ENCODE peak calls at places on chromosomes 3 and 15, in seven cellular contexts. One of them, this sample, is unnamed.

GRCh38 chr3:41434781-41435180 is 235.5 kb downstream of the CTNNB1 start:
- DNase-seq in kidney epithelial cell: peak; percentile 5
- DNase-seq in astrocyte of the spinal cord: peak; percentile 3
- DNase-seq in WTC11: no peak
- DNase-seq in heart left ventricle: no peak
- DNase-seq in AG04450: no peak
- DNase-seq in adrenal gland: no peak
- DNase-seq in this sample: no peak

GRCh38 chr3:40196966-40197365 is 112.5 kb upstream of the EIF1B start:
- DNase-seq in heart left ventricle: no peak
- DNase-seq in astrocyte of the spinal cord: no peak
- DNase-seq in WTC11: no peak
- DNase-seq in adrenal gland: no peak
- DNase-seq in kidney epithelial cell: no peak
- DNase-seq in AG04450: no peak
- DNase-seq in this sample: no peak

GRCh38 chr3:194407423-194407822 is 8.4 kb upstream of the GP5 start:
- DNase-seq in AG04450: peak; percentile 33
- DNase-seq in astrocyte of the spinal cord: peak; percentile 68
- DNase-seq in heart left ventricle: no peak
- DNase-seq in adrenal gland: peak; percentile 57
- DNase-seq in WTC11: no peak
- DNase-seq in kidney epithelial cell: no peak
- DNase-seq in this sample: no peak

GRCh38 chr3:127899769-127900168 is 15.3 kb upstream of the KBTBD12 start:
- DNase-seq in AG04450: no peak
- DNase-seq in astrocyte of the spinal cord: no peak
- DNase-seq in kidney epithelial cell: no peak
- DNase-seq in WTC11: no peak
- DNase-seq in adrenal gland: no peak
- DNase-seq in heart left ventricle: no peak
- DNase-seq in this sample: no peak

GRCh38 chr15:27492021-27492621 is 521.1 kb downstream of the GABRG3 start:
- DNase-seq in kidney epithelial cell: no peak
- DNase-seq in AG04450: no peak
- DNase-seq in astrocyte of the spinal cord: peak; percentile 89
- DNase-seq in heart left ventricle: no peak
- DNase-seq in WTC11: no peak
- DNase-seq in adrenal gland: no peak
- DNase-seq in this sample: no peak

GRCh38 chr15:98785796-98786581 is 137.7 kb downstream of the IGF1R start:
- DNase-seq in heart left ventricle: peak; percentile 56
- DNase-seq in kidney epithelial cell: no peak
- DNase-seq in AG04450: no peak
- DNase-seq in adrenal gland: no peak
- DNase-seq in WTC11: peak; percentile 50
- DNase-seq in astrocyte of the spinal cord: no peak
- DNase-seq in this sample: no peak

GRCh38 chr3:128069271-128069670 is 17.0 kb downstream of the SEC61A1 start:
- DNase-seq in astrocyte of the spinal cord: no peak
- DNase-seq in kidney epithelial cell: no peak
- DNase-seq in AG04450: no peak
- DNase-seq in adrenal gland: no peak
- DNase-seq in WTC11: no peak
- DNase-seq in heart left ventricle: no peak
- DNase-seq in this sample: no peak

GRCh38 chr3:52331906-52332305 is 15.8 kb downstream of the DNAH1 start:
- DNase-seq in AG04450: no peak
- DNase-seq in heart left ventricle: no peak
- DNase-seq in astrocyte of the spinal cord: no peak
- DNase-seq in kidney epithelial cell: no peak
- DNase-seq in WTC11: no peak
- DNase-seq in adrenal gland: no peak
- DNase-seq in this sample: no peak

GRCh38 chr3:128727996-128728395 is 2.0 kb downstream of the RAB7A start:
- DNase-seq in WTC11: no peak
- DNase-seq in heart left ventricle: no peak
- DNase-seq in adrenal gland: no peak
- DNase-seq in astrocyte of the spinal cord: no peak
- DNase-seq in AG04450: no peak
- DNase-seq in kidney epithelial cell: no peak
- DNase-seq in this sample: no peak

GRCh38 chr3:24492971-24493551 is 1.6 kb downstream of the THRB start:
- DNase-seq in astrocyte of the spinal cord: no peak
- DNase-seq in adrenal gland: no peak
- DNase-seq in WTC11: no peak
- DNase-seq in heart left ventricle: no peak
- DNase-seq in AG04450: no peak
- DNase-seq in kidney epithelial cell: no peak
- DNase-seq in this sample: no peak

GRCh38 chr3:24496529-24497482 is 2.2 kb upstream of the THRB start:
- DNase-seq in heart left ventricle: peak; percentile 70
- DNase-seq in adrenal gland: peak; percentile 79
- DNase-seq in WTC11: peak; percentile 79
- DNase-seq in astrocyte of the spinal cord: peak; percentile 89
- DNase-seq in AG04450: peak; percentile 4
- DNase-seq in kidney epithelial cell: no peak
- DNase-seq in this sample: no peak

GRCh38 chr3:24493951-24494615 is 567 bp downstream of the THRB start:
- DNase-seq in WTC11: peak; percentile 52
- DNase-seq in heart left ventricle: peak; percentile 80
- DNase-seq in kidney epithelial cell: no peak
- DNase-seq in AG04450: no peak
- DNase-seq in astrocyte of the spinal cord: no peak
- DNase-seq in adrenal gland: peak; percentile 80
- DNase-seq in this sample: no peak

GRCh38 chr3:24495334-24495994 is 814 bp upstream of the THRB start:
- DNase-seq in heart left ventricle: peak; percentile 49
- DNase-seq in kidney epithelial cell: no peak
- DNase-seq in adrenal gland: peak; percentile 67
- DNase-seq in WTC11: peak; percentile 67
- DNase-seq in AG04450: no peak
- DNase-seq in astrocyte of the spinal cord: no peak
- DNase-seq in this sample: no peak

DNA sequence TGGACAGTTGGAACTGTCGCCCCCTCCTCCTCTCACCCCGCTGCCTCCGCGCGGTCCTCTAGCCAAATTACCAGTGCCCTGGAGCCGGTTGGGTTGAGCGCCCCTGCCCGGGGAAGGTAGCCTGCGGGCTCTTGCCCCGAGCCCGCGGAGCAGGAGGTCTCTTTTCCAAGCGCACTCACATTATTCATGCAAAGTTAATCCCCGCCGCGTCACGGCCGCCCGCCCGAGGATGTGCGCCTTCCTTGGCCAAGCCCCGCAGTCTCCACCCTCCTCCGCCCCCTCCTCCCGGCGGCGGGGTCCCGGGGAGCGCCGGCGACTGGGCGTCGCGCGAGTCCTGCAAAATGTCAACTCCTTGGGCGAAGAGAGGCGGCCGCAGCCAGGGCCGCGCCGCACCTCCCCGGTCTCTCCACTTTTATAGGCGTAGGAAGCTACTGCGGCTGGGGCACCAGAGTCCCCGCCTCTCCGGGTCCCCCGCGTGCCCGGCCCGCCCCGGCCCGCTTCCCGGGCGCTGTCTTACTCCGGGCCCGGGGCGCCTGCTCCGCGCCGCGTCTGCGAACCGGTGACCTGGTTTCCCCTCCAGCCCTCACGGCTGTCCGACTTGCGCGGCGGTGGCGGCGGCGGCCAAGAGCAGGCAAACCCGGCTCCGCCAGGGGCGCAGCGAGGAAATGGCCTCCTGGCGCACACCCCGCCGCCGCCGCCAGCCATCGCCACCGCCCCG is at the start of gene THRB:
- DNase-seq in WTC11: peak; percentile 77
- DNase-seq in adrenal gland: peak; percentile 82
- DNase-seq in heart left ventricle: peak; percentile 81
- DNase-seq in AG04450: no peak
- DNase-seq in astrocyte of the spinal cord: peak; percentile 43
- DNase-seq in kidney epithelial cell: no peak
- DNase-seq in this sample: no peak
- TF ChIP-seq CTCF in WTC11: no peak
- TF ChIP-seq CTCF in adrenal gland: no peak
- TF ChIP-seq CTCF in heart left ventricle: peak; percentile 24
- TF ChIP-seq CTCF in AG04450: no peak
- TF ChIP-seq CTCF in astrocyte of the spinal cord: peak; percentile 34
- TF ChIP-seq CTCF in kidney epithelial cell: no peak
- TF ChIP-seq CTCF in this sample: peak; percentile 35

DNA sequence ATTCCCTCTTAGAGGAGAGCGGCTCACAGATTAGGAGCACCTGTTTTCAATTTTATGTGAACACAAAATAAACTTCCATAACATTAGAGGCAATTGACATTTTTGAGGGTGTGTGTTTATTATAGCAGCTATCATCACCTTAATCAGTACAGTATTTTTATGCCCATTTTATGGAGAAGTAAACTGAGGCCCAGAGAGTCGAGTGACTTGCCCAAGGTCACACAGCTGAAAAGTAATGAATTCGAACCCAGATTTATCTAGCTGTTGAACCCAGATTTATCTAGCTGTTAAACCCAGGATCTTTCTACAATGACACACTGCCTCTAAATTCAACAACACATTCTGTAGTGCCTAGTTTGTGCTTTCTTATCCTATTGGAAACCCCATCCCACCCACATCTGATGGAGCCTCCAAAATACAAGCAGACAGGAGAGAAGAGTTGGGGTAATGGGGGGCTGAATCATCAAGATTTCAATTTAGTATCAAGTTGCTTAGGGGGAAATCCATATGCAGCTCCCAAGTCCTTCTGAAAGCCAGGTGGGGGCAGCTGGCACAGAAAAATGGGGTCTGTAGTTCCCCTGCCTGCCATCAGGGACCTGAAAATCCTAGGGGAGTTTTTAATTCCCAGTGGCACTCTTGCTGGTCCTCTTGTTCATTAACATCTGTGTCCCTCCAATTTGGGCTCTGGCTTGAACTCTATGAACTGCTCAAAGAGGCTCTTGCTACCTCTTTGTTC is 50.4 kb upstream of the TRA2B start:
- DNase-seq in WTC11: no peak
- DNase-seq in astrocyte of the spinal cord: no peak
- DNase-seq in adrenal gland: no peak
- DNase-seq in heart left ventricle: no peak
- DNase-seq in kidney epithelial cell: no peak
- DNase-seq in AG04450: no peak
- DNase-seq in this sample: no peak
- TF ChIP-seq CTCF in WTC11: no peak
- TF ChIP-seq CTCF in astrocyte of the spinal cord: peak; percentile 24
- TF ChIP-seq CTCF in adrenal gland: no peak
- TF ChIP-seq CTCF in heart left ventricle: no peak
- TF ChIP-seq CTCF in kidney epithelial cell: peak; percentile 19
- TF ChIP-seq CTCF in AG04450: peak; percentile 39
- TF ChIP-seq CTCF in this sample: no peak

GRCh38 chr15:40353697-40354096 is 2.9 kb downstream of the PHGR1 start:
- DNase-seq in kidney epithelial cell: no peak
- DNase-seq in adrenal gland: no peak
- DNase-seq in astrocyte of the spinal cord: no peak
- DNase-seq in AG04450: no peak
- DNase-seq in heart left ventricle: no peak
- DNase-seq in WTC11: no peak
- DNase-seq in this sample: no peak

GRCh38 chr15:40357246-40357645 is 773 bp upstream of the DISP2 start:
- DNase-seq in adrenal gland: no peak
- DNase-seq in heart left ventricle: no peak
- DNase-seq in AG04450: no peak
- DNase-seq in kidney epithelial cell: no peak
- DNase-seq in WTC11: no peak
- DNase-seq in astrocyte of the spinal cord: no peak
- DNase-seq in this sample: no peak

GRCh38 chr15:40355976-40356585 is 1.9 kb upstream of the DISP2 start:
- DNase-seq in adrenal gland: no peak
- DNase-seq in AG04450: no peak
- DNase-seq in astrocyte of the spinal cord: no peak
- DNase-seq in WTC11: no peak
- DNase-seq in kidney epithelial cell: no peak
- DNase-seq in heart left ventricle: no peak
- DNase-seq in this sample: no peak

GRCh38 chr15:40352221-40352901 is 1.5 kb downstream of the PHGR1 start:
- DNase-seq in astrocyte of the spinal cord: no peak
- DNase-seq in adrenal gland: no peak
- DNase-seq in WTC11: no peak
- DNase-seq in AG04450: no peak
- DNase-seq in kidney epithelial cell: no peak
- DNase-seq in heart left ventricle: no peak
- DNase-seq in this sample: no peak

DNA sequence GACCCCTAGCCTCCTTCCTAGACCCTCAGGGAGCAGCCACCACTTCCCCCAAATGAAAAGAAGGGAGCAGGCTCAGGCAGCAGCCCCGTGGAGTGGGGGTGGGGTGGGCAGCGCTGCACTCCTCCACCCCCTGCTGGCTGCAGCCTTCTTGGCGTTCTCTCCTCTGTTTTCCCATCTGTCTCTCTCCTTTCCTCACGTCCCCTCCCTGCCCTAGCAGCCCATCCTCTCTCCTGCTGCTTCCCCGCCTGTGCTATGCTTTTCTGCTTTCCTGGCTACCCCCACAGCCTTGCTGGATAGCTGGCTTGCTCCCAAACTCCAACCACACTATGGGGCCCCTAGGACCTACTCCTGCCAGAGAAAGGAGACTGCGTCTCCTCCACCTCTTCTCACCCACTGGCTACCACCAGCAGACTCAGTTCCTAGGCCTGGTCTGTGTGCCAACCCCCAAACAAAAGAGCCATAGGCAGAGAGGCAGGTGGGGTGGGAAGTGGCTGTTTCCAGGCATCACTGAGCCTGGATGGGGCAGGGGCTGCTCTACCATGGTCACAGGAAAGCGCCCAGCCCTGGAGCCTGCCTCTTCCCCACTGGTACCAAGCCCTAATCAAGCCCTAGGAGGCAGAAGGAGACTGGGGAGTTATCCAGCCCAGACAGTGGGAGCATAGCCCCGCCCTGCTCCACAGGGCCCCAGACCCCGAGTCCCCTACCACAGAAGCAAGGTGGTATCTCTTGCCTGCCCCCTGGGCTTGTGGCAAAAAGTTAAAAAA is 3.4 kb upstream of the DISP2 start:
- DNase-seq in astrocyte of the spinal cord: peak; percentile 76
- DNase-seq in AG04450: no peak
- DNase-seq in kidney epithelial cell: no peak
- DNase-seq in heart left ventricle: no peak
- DNase-seq in WTC11: peak; percentile 61
- DNase-seq in adrenal gland: no peak
- DNase-seq in this sample: no peak
- TF ChIP-seq CTCF in astrocyte of the spinal cord: peak; percentile 61
- TF ChIP-seq CTCF in AG04450: peak; percentile 76
- TF ChIP-seq CTCF in kidney epithelial cell: peak; percentile 74
- TF ChIP-seq CTCF in heart left ventricle: peak; percentile 30
- TF ChIP-seq CTCF in WTC11: no peak
- TF ChIP-seq CTCF in adrenal gland: peak; percentile 22
- TF ChIP-seq CTCF in this sample: peak; percentile 92

DNA sequence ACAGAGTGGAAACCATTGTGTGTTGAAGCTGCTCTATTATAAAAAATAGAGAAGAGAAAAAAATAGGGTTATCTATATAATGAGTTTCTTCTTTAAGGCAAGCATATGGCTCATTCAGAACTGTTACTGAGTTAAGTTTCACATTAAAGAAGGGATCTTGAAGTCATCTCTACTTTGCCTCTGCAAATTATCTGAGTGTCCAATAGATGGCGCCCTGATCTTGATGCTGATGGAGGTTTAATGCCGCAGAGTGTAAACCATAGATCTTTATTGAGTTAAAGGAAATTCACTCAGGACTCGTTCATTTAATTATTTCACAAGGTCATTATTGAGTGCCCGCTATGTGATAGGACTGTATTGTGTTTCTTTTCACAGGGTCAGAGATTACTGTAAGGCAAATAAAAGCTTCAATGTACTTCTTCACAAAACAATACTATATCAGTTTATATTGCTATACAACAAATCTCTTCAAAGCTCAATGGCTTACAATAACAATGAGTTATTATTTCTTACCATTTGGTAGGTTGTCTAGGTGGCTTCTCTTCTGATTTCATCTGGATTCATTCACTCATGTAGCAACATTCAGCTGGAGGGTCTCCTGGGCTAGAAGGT is 171.4 kb downstream of the NSUN3 start:
- DNase-seq in WTC11: peak; percentile 14
- DNase-seq in AG04450: no peak
- DNase-seq in heart left ventricle: no peak
- DNase-seq in adrenal gland: no peak
- DNase-seq in kidney epithelial cell: no peak
- DNase-seq in astrocyte of the spinal cord: peak; percentile 63
- DNase-seq in this sample: peak; percentile 5
- TF ChIP-seq CTCF in WTC11: peak; percentile 38
- TF ChIP-seq CTCF in AG04450: peak; percentile 60
- TF ChIP-seq CTCF in heart left ventricle: peak; percentile 42
- TF ChIP-seq CTCF in adrenal gland: peak; percentile 20
- TF ChIP-seq CTCF in kidney epithelial cell: peak; percentile 73
- TF ChIP-seq CTCF in astrocyte of the spinal cord: peak; percentile 82
- TF ChIP-seq CTCF in this sample: peak; percentile 69

This sample was measured in AG04449.